ENCODE peak calls at places on chromosomes 5 and 9, in eight cellular contexts. D is fibroblast of lung, L is HepG2, S is psoas muscle, N is HCT116, H is mucosa of descending colon, G is esophagus squamous epithelium, M is A549. F is an unnamed sample.

GRCh38 chr5:43348207-43348606 is 35.0 kb upstream of the HMGCS1 start:
- DNase-seq in D (no peak), G (no peak), N (no peak), H (no peak), S (no peak), M (no peak), L (peak; percentile 36), F (no peak)

GRCh38 chr9:70427161-70427945 is 12.9 kb upstream of the KLF9 start:
- DNase-seq in D (peak; percentile 16), N (no peak), S (no peak), M (no peak), H (no peak), L (no peak), G (no peak), F (no peak)

GRCh38 chr5:65062684-65063083 is 294.0 kb downstream of the CWC27 start:
- DNase-seq in L (no peak), N (no peak), D (peak; percentile 90), G (no peak), M (peak; percentile 64), H (no peak), S (no peak), F (peak; percentile 86)

GRCh38 chr9:122346478-122347347 is 24.1 kb upstream of the PTGS1 start:
- DNase-seq in N (no peak), G (no peak), S (peak; percentile 70), M (peak; percentile 16), H (peak; percentile 66), L (peak; percentile 7), D (peak; percentile 26), F (no peak)

GRCh38 chr5:474826-475661 is 32.1 kb downstream of the EXOC3 start:
- DNase-seq in N (no peak), S (peak; percentile 49), L (no peak), M (no peak), G (no peak), D (peak; percentile 3), H (peak; percentile 39), F (no peak)

GRCh38 chr9:133990366-133991210 is 1.5 kb downstream of the VAV2 start:
- DNase-seq in H (peak; percentile 70), G (no peak), D (peak; percentile 84), L (peak; percentile 93), N (peak; percentile 21), M (peak; percentile 46), S (peak; percentile 71), F (peak; percentile 78)

GRCh38 chr5:152499816-152500575 is 94.9 kb upstream of the NMUR2 start:
- DNase-seq in N (no peak), L (no peak), M (no peak), H (no peak), D (no peak), S (no peak), G (no peak), F (no peak)

GRCh38 chr9:88808019-88808656 is 183.1 kb upstream of the S1PR3 start:
- DNase-seq in H (no peak), L (no peak), S (no peak), D (no peak), N (no peak), G (no peak), M (no peak), F (no peak)

GRCh38 chr5:8848997-8849585 is 696.8 kb downstream of the SEMA5A start:
- DNase-seq in M (no peak), S (no peak), L (no peak), D (peak; percentile 90), G (no peak), N (no peak), H (no peak), F (peak; percentile 87)

GRCh38 chr5:80225189-80225588 is 30.7 kb downstream of the SERINC5 start:
- DNase-seq in H (no peak), M (no peak), G (no peak), L (no peak), D (no peak), S (no peak), N (no peak), F (no peak)

GRCh38 chr9:97553141-97553540 is 51.7 kb downstream of the TMOD1 start:
- DNase-seq in M (no peak), S (no peak), N (no peak), D (no peak), G (no peak), L (no peak), H (no peak), F (no peak)

GRCh38 chr9:27337833-27338526 is 41.0 kb upstream of the EQTN start:
- DNase-seq in G (no peak), L (no peak), D (no peak), H (peak; percentile 54), S (no peak), M (no peak), N (no peak), F (no peak)

GRCh38 chr5:107282061-107282460 is 388.7 kb downstream of the EFNA5 start:
- DNase-seq in L (no peak), G (no peak), D (peak; percentile 86), N (no peak), H (no peak), M (no peak), S (no peak), F (peak; percentile 84)

GRCh38 chr5:54013556-54014157 is 296.7 kb downstream of the ARL15 start:
- DNase-seq in N (peak; percentile 27), H (peak; percentile 30), M (no peak), S (peak; percentile 59), D (peak; percentile 89), L (no peak), G (no peak), F (peak; percentile 85)

GRCh38 chr5:176934309-176934930 is 35.3 kb upstream of the HK3 start:
- DNase-seq in G (no peak), M (no peak), H (no peak), S (no peak), N (no peak), D (no peak), L (no peak), F (no peak)

GRCh38 chr5:71751422-71751821 is 32.3 kb downstream of the CARTPT start:
- DNase-seq in M (no peak), G (no peak), S (no peak), L (no peak), H (no peak), N (no peak), D (no peak), F (no peak)

GRCh38 chr5:167633931-167634341 is 657.5 kb upstream of the WWC1 start:
- DNase-seq in M (no peak), G (no peak), H (no peak), N (no peak), S (no peak), D (peak; percentile 97), L (no peak), F (peak; percentile 97)

GRCh38 chr5:54761213-54761701 is 224.1 kb downstream of the ESM1 start:
- DNase-seq in H (no peak), L (no peak), M (no peak), N (no peak), G (no peak), S (no peak), D (peak; percentile 68), F (peak; percentile 60)

GRCh38 chr9:112037281-112038016 is 137.6 kb downstream of the SUSD1 start:
- DNase-seq in D (peak; percentile 88), L (no peak), N (no peak), H (no peak), G (no peak), S (no peak), M (no peak), F (peak; percentile 88)

GRCh38 chr9:108844856-108845255 is 10.9 kb downstream of the ACTL7B start:
- DNase-seq in M (no peak), G (no peak), D (no peak), N (no peak), H (no peak), S (no peak), L (no peak), F (no peak)

GRCh38 chr9:114312513-114312875 is 10.4 kb upstream of the ORM1 start:
- DNase-seq in L (no peak), D (no peak), N (no peak), M (no peak), S (no peak), H (no peak), G (no peak), F (no peak)

GRCh38 chr5:116046261-116046660 is 14.0 kb downstream of the ARL14EPL start:
- DNase-seq in D (no peak), M (no peak), G (no peak), N (peak; percentile 59), H (no peak), S (no peak), L (no peak), F (no peak)

DNA sequence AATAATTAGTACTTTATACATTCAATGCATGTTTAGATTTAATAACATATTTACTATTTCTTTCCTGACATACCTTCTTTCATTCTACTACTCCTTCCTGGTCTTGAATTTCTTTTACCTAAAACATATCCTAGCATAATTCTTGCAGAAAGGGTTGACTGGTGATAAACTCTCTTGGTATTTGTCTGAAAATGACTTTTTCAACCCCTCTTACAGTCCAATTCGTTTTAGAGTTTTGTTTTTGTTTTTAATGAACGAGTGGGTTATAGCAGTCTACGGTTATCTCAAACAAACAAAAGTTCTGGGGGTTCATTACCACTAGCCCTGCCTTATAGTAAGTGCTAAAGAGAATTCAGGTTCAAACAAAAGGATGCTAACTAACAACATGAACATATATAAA is 69.6 kb upstream of the ALDH1B1 start:
- DNase-seq in N (no peak), L (no peak), M (no peak), H (no peak), D (no peak), S (no peak), G (no peak), F (no peak)
- H3K4me1 ChIP-seq in N (no peaks in the 10 kb centered on the region), L (no peaks in the 10 kb centered on the region), M (peaks cover 12% of the 10 kb centered on the region), H (peaks cover 10% of the 10 kb centered on the region), D (no peaks in the 10 kb centered on the region), S (no peaks in the 10 kb centered on the region), G (peaks cover 6% of the 10 kb centered on the region), F (no peaks in the 10 kb centered on the region)

GRCh38 chr9:16813838-16814237 is 56.6 kb downstream of the BNC2 start:
- DNase-seq in S (no peak), G (no peak), L (no peak), D (no peak), H (no peak), M (no peak), N (no peak), F (no peak)
- TF ChIP-seq CTCF in S (no peak), G (no peak), L (no peak), D (no peak), H (no peak), M (no peak), N (no peak), F (no peak)

DNA sequence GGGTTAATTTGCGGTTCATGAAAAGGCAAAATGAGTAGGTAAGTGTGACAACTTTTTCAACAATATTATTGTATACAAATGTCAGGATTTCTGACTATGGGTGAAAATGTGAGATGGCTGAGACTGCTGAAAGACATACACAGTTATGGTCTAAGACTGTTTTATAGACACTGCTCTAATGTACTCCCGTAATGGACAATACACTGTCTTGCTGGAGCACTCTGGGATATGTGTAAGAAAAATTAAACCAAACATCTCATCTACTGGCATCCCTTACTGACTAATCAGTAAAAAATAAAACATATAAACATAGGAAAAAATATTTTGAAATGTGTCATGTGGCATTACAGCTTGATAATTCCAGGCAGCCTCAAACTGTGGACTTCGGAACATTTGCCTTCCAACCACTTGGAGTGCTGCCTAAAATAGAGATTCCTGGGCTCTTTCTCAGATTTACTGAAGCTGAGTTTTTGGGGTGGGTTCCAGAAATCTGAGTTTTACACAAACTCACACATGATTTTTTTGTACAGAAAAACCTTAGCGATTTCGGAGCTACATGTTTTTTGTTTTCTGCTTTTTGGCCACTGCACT is 233.9 kb upstream of the TBCA start:
- DNase-seq in N (no peak), H (no peak), L (no peak), D (peak; percentile 85), M (no peak), S (no peak), G (no peak), F (peak; percentile 80)
- H3K4me3 ChIP-seq in N (no peak overlapping the region), H (no peak overlapping the region), L (no peak overlapping the region), D (peak overlapping the region; percentile 37), M (no peak overlapping the region), S (no peak overlapping the region), G (no peak overlapping the region), F (no peak overlapping the region)

GRCh38 chr9:120935383-120935857 is 8.8 kb upstream of the TRAF1 start:
- DNase-seq in H (peak; percentile 98), L (no peak), D (peak; percentile 86), G (peak; percentile 39), S (peak; percentile 95), M (peak; percentile 71), N (no peak), F (peak; percentile 80)
- H3K4me1 ChIP-seq in H (peaks cover 17% of the 10 kb centered on the region), L (peaks cover 20% of the 10 kb centered on the region), D (peaks cover 34% of the 10 kb centered on the region), G (peaks cover 56% of the 10 kb centered on the region), S (peaks cover 20% of the 10 kb centered on the region), M (peaks cover 37% of the 10 kb centered on the region), N (peaks cover 18% of the 10 kb centered on the region), F (peaks cover 47% of the 10 kb centered on the region)